ENCODE peak calls at places on chromosomes 5 and 9, in ten cellular contexts. E is tibial artery; V is CD8-positive, alpha-beta T cell; K is upper lobe of right lung; Z is bronchial epithelial cell; S is colonic mucosa; L is mammary epithelial cell; W is left ventricle myocardium inferior; G is GM06990; M is IMR-90. N is an unnamed sample.

GRCh38 chr5:153480401-153480800 is 10.1 kb upstream of the GRIA1 start:
- DNase-seq in E (no peak), V (no peak), K (no peak), Z (peak; percentile 31), S (no peak), L (peak; percentile 33), W (no peak), G (peak; percentile 19), M (peak; percentile 52), N (no peak)

GRCh38 chr5:55604611-55605067 is 69.9 kb upstream of the PLPP1 start:
- DNase-seq in E (no peak), V (no peak), K (no peak), Z (peak; percentile 68), S (no peak), L (no peak), W (no peak), G (no peak), M (peak; percentile 86), N (no peak)

GRCh38 chr5:139636207-139636792 is 11.8 kb upstream of the CXXC5 start:
- DNase-seq in E (no peak), V (peak; percentile 58), K (no peak), Z (peak; percentile 62), S (peak; percentile 67), L (peak; percentile 48), W (no peak), G (peak; percentile 79), M (no peak), N (no peak)

GRCh38 chr9:124182741-124183140 is 75.0 kb upstream of the NEK6 start:
- DNase-seq in E (no peak), V (no peak), K (no peak), Z (no peak), S (no peak), L (no peak), W (no peak), G (no peak), M (no peak), N (no peak)

GRCh38 chr9:135835131-135835530 is 72.2 kb downstream of the CAMSAP1 start:
- DNase-seq in E (no peak), V (no peak), K (peak; percentile 39), Z (no peak), S (no peak), L (no peak), W (no peak), G (no peak), M (no peak), N (no peak)

GRCh38 chr9:128108784-128109709 is 18.5 kb downstream of the PTGES2 start:
- DNase-seq in E (no peak), V (no peak), K (peak; percentile 35), Z (no peak), S (no peak), L (no peak), W (peak; percentile 10), G (no peak), M (no peak), N (no peak)

GRCh38 chr5:171614511-171614910 is 171.1 kb upstream of the SMIM23 start:
- DNase-seq in E (no peak), V (no peak), K (no peak), Z (no peak), S (no peak), L (no peak), W (no peak), G (no peak), M (no peak), N (no peak)

GRCh38 chr5:171420429-171421231 is 1.2 kb downstream of the FGF18 start:
- DNase-seq in E (peak; percentile 91), V (no peak), K (peak; percentile 91), Z (peak; percentile 50), S (peak; percentile 69), L (peak; percentile 17), W (peak; percentile 90), G (no peak), M (peak; percentile 89), N (peak; percentile 90)

GRCh38 chr5:137192293-137192743 is 306.8 kb downstream of the SPOCK1 start:
- DNase-seq in E (no peak), V (no peak), K (no peak), Z (peak; percentile 94), S (no peak), L (peak; percentile 50), W (no peak), G (no peak), M (peak; percentile 73), N (no peak)

GRCh38 chr5:101292199-101292598 is 389.1 kb upstream of the ST8SIA4 start:
- DNase-seq in E (no peak), V (no peak), K (no peak), Z (no peak), S (no peak), L (no peak), W (no peak), G (no peak), M (no peak), N (no peak)

DNA sequence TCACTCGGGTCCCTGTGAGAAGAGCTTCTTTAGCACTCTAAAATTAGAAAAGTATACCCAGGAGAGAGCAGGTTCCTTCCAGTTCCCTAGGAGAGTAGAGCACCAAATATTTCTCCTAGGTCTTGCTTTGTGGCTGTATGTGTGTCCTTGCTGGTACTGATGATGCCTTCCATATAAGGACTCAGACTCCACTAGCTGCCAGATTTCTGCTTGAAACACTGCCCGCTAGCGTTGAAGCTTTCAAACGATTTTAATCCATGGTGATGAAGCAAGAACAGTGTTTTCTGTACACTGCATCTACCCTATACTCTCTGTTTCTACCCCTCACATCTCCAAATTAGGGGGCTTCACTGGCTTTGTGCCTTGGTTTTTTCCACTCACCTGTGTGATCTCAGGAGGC is 2.4 kb upstream of the SMC2 start:
- DNase-seq in E (peak; percentile 72), V (no peak), K (no peak), Z (no peak), S (peak; percentile 65), L (peak; percentile 24), W (no peak), G (peak; percentile 20), M (peak; percentile 78), N (no peak)
- H3K4me3 ChIP-seq in E (no peak overlapping the region), V (no peak overlapping the region), K (peak overlapping the region; percentile 9), Z (no peak overlapping the region), S (no peak overlapping the region), L (no peak overlapping the region), W (peak overlapping the region; percentile 55), G (no peak overlapping the region), M (peak overlapping the region; percentile 6), N (peak overlapping the region; percentile 26)

GRCh38 chr9:86303316-86303975 is 21.1 kb upstream of the ISCA1 start:
- DNase-seq in E (no peak), V (peak; percentile 7), K (no peak), Z (peak; percentile 82), S (no peak), L (peak; percentile 82), W (no peak), G (no peak), M (peak; percentile 53), N (no peak)

GRCh38 chr9:86304236-86304730 is 21.9 kb upstream of the ISCA1 start:
- DNase-seq in E (no peak), V (no peak), K (no peak), Z (no peak), S (no peak), L (no peak), W (no peak), G (no peak), M (no peak), N (no peak)

DNA sequence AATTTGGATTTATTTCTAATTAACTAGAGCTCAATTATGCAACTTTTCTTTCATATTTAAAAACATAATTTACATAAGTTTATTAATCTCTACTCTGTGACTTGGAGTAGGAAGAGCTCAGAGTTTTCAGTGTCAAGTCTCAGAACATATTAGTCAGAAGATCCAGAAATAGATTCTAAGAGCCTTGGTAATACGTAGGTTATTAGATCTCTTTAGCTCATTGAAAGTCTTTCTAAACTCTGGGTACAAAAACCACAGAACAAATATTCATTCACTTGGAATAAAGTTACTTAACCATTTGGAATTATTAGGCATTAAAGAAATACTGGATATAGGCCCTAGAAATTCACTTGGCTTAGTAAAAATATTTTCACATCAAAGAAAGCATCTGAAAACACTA is 26.3 kb upstream of the ISCA1 start:
- DNase-seq in E (no peak), V (no peak), K (no peak), Z (no peak), S (no peak), L (no peak), W (no peak), G (no peak), M (no peak), N (no peak)
- H3K36me3 ChIP-seq in E (peaks cover 97% of the 10 kb centered on the region), V (peaks cover 42% of the 10 kb centered on the region), K (peaks cover 85% of the 10 kb centered on the region), Z (peaks cover 11% of the 10 kb centered on the region), S (peaks cover 13% of the 10 kb centered on the region), L (peaks cover 44% of the 10 kb centered on the region), W (peaks cover 84% of the 10 kb centered on the region), G (peaks cover 16% of the 10 kb centered on the region), M (peaks cover 38% of the 10 kb centered on the region), N (peaks cover 3% of the 10 kb centered on the region)

DNA sequence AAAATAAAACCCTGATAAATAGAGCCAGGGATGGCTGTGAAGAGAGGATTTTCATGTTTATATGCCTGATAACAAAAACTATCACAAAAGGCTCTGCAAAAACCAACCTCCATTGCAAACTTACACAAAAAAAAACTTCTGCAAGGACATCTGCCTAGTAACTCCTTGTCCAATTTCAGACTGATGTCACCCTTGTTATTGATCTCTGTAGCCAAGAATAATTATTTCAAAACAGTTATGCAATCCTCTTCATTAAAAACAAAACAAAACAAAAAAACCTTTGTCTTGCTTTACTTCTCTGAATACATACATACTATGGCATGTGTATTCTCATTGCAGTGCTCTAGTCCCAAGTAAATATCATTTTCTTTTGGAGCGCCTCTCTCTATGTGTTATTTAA is 49.7 kb downstream of the PHAX start:
- DNase-seq in E (no peak), V (no peak), K (no peak), Z (no peak), S (no peak), L (no peak), W (no peak), G (no peak), M (no peak), N (no peak)
- TF ChIP-seq CTCF in E (no peak), V (no peak), K (no peak), Z (no peak), S (no peak), L (no peak), W (no peak), G (no peak), M (no peak), N (no peak)

GRCh38 chr5:180803181-180804128 is 849 bp upstream of the MGAT1 start:
- DNase-seq in E (peak; percentile 83), V (peak; percentile 78), K (peak; percentile 91), Z (peak; percentile 80), S (peak; percentile 75), L (peak; percentile 86), W (peak; percentile 73), G (peak; percentile 91), M (no peak), N (peak; percentile 72)

GRCh38 chr5:180808461-180809000 is 5.9 kb upstream of the MGAT1 start:
- DNase-seq in E (peak; percentile 62), V (no peak), K (peak; percentile 23), Z (peak; percentile 88), S (no peak), L (peak; percentile 40), W (no peak), G (no peak), M (no peak), N (no peak)

GRCh38 chr5:180807654-180808414 is 5.2 kb upstream of the MGAT1 start:
- DNase-seq in E (no peak), V (no peak), K (no peak), Z (peak; percentile 50), S (no peak), L (no peak), W (no peak), G (no peak), M (no peak), N (no peak)

GRCh38 chr5:180804129-180804601 is 1.6 kb upstream of the MGAT1 start:
- DNase-seq in E (peak; percentile 64), V (no peak), K (no peak), Z (no peak), S (no peak), L (no peak), W (no peak), G (no peak), M (no peak), N (no peak)

GRCh38 chr5:180806351-180807011 is 3.9 kb upstream of the MGAT1 start:
- DNase-seq in E (peak; percentile 64), V (no peak), K (no peak), Z (no peak), S (no peak), L (no peak), W (no peak), G (no peak), M (no peak), N (no peak)
- H3K4me3 ChIP-seq in E (peak overlapping the region; percentile 1), V (peak overlapping the region; percentile 96), K (peak overlapping the region; percentile 64), Z (no peak overlapping the region), S (peak overlapping the region; percentile 7), L (no peak overlapping the region), W (peak overlapping the region; percentile 77), G (peak overlapping the region; percentile 83), M (no peak overlapping the region), N (peak overlapping the region; percentile 93)

N was measured in psoas muscle.